ENCODE peak calls at places on chromosomes 11 and 22, in four cellular contexts. One of them, this sample, is unnamed.

GRCh38 chr22:17403906-17404305 is 34.6 kb downstream of the CECR2 start:
- DNase-seq in GM19239: no peak
- DNase-seq in ecto neural progenitor cell: no peak
- DNase-seq in NCI-H1105 treated with DMSO at 0.1 percent for 48 hours: no peak
- DNase-seq in this sample: no peak

GRCh38 chr11:31325162-31325561 is 44.4 kb downstream of the DCDC1 start:
- DNase-seq in GM19239: no peak
- DNase-seq in ecto neural progenitor cell: no peak
- DNase-seq in NCI-H1105 treated with DMSO at 0.1 percent for 48 hours: no peak
- DNase-seq in this sample: no peak

GRCh38 chr11:131370090-131370751 is at the start of gene NTM:
- DNase-seq in GM19239: no peak
- DNase-seq in ecto neural progenitor cell: peak
- DNase-seq in NCI-H1105 treated with DMSO at 0.1 percent for 48 hours: peak
- DNase-seq in this sample: no peak

GRCh38 chr11:95165638-95166037 is 65.4 kb downstream of the SESN3 start:
- DNase-seq in GM19239: no peak
- DNase-seq in ecto neural progenitor cell: no peak
- DNase-seq in NCI-H1105 treated with DMSO at 0.1 percent for 48 hours: no peak
- DNase-seq in this sample: no peak

GRCh38 chr11:1330473-1330872 is 21.0 kb upstream of the TOLLIP start:
- DNase-seq in GM19239: no peak
- DNase-seq in ecto neural progenitor cell: no peak
- DNase-seq in NCI-H1105 treated with DMSO at 0.1 percent for 48 hours: no peak
- DNase-seq in this sample: no peak

GRCh38 chr11:25983280-25983679 is 348.6 kb upstream of the ANO3 start:
- DNase-seq in GM19239: no peak
- DNase-seq in ecto neural progenitor cell: no peak
- DNase-seq in NCI-H1105 treated with DMSO at 0.1 percent for 48 hours: no peak
- DNase-seq in this sample: no peak

GRCh38 chr22:19607198-19608113 is 83.2 kb upstream of the CLDN5 start:
- DNase-seq in GM19239: no peak
- DNase-seq in ecto neural progenitor cell: no peak
- DNase-seq in NCI-H1105 treated with DMSO at 0.1 percent for 48 hours: peak
- DNase-seq in this sample: peak

GRCh38 chr11:44729718-44730117 is 3.0 kb downstream of the TSPAN18 start:
- DNase-seq in GM19239: no peak
- DNase-seq in ecto neural progenitor cell: no peak
- DNase-seq in NCI-H1105 treated with DMSO at 0.1 percent for 48 hours: no peak
- DNase-seq in this sample: no peak

GRCh38 chr11:1410366-1411291 is 20.9 kb downstream of the BRSK2 start:
- DNase-seq in GM19239: no peak
- DNase-seq in ecto neural progenitor cell: peak
- DNase-seq in NCI-H1105 treated with DMSO at 0.1 percent for 48 hours: no peak
- DNase-seq in this sample: no peak

GRCh38 chr22:26547426-26547825 is 35.2 kb upstream of the TFIP11 start:
- DNase-seq in GM19239: no peak
- DNase-seq in ecto neural progenitor cell: no peak
- DNase-seq in NCI-H1105 treated with DMSO at 0.1 percent for 48 hours: no peak
- DNase-seq in this sample: no peak

GRCh38 chr11:71391786-71392185 is 56.4 kb downstream of the DHCR7 start:
- DNase-seq in GM19239: no peak
- DNase-seq in ecto neural progenitor cell: no peak
- DNase-seq in NCI-H1105 treated with DMSO at 0.1 percent for 48 hours: no peak
- DNase-seq in this sample: no peak

GRCh38 chr11:65919151-65920034 is at the start of gene DRAP1:
- DNase-seq in GM19239: peak
- DNase-seq in ecto neural progenitor cell: peak
- DNase-seq in NCI-H1105 treated with DMSO at 0.1 percent for 48 hours: peak
- DNase-seq in this sample: peak

GRCh38 chr11:109552376-109552775 is 130.4 kb downstream of the C11orf87 start:
- DNase-seq in GM19239: no peak
- DNase-seq in ecto neural progenitor cell: no peak
- DNase-seq in NCI-H1105 treated with DMSO at 0.1 percent for 48 hours: no peak
- DNase-seq in this sample: no peak

GRCh38 chr22:47157093-47157420 is 394.6 kb downstream of the TBC1D22A start:
- DNase-seq in GM19239: no peak
- DNase-seq in ecto neural progenitor cell: no peak
- DNase-seq in NCI-H1105 treated with DMSO at 0.1 percent for 48 hours: no peak
- DNase-seq in this sample: no peak

GRCh38 chr22:46004105-46004866 is 27.3 kb upstream of the WNT7B start:
- DNase-seq in GM19239: no peak
- DNase-seq in ecto neural progenitor cell: no peak
- DNase-seq in NCI-H1105 treated with DMSO at 0.1 percent for 48 hours: no peak
- DNase-seq in this sample: peak

GRCh38 chr11:7906481-7906880 is 24.6 kb downstream of the OR10A6 start:
- DNase-seq in GM19239: no peak
- DNase-seq in ecto neural progenitor cell: no peak
- DNase-seq in NCI-H1105 treated with DMSO at 0.1 percent for 48 hours: no peak
- DNase-seq in this sample: no peak

GRCh38 chr11:107787733-107788132 is 70.9 kb downstream of the SLC35F2 start:
- DNase-seq in GM19239: no peak
- DNase-seq in ecto neural progenitor cell: no peak
- DNase-seq in NCI-H1105 treated with DMSO at 0.1 percent for 48 hours: no peak
- DNase-seq in this sample: no peak

GRCh38 chr11:111633756-111634362 is 31.6 kb downstream of the SIK2 start:
- DNase-seq in GM19239: no peak
- DNase-seq in ecto neural progenitor cell: no peak
- DNase-seq in NCI-H1105 treated with DMSO at 0.1 percent for 48 hours: peak
- DNase-seq in this sample: no peak

GRCh38 chr22:41286639-41287091 is 678 bp upstream of the RANGAP1 start:
- DNase-seq in GM19239: no peak
- DNase-seq in ecto neural progenitor cell: no peak
- DNase-seq in NCI-H1105 treated with DMSO at 0.1 percent for 48 hours: peak
- DNase-seq in this sample: no peak

GRCh38 chr11:101860694-101861371 is 54.0 kb upstream of the CEP126 start:
- DNase-seq in GM19239: peak
- DNase-seq in ecto neural progenitor cell: peak
- DNase-seq in NCI-H1105 treated with DMSO at 0.1 percent for 48 hours: peak
- DNase-seq in this sample: no peak

GRCh38 chr11:86559311-86559945 is 113.0 kb downstream of the ME3 start:
- DNase-seq in GM19239: no peak
- DNase-seq in ecto neural progenitor cell: no peak
- DNase-seq in NCI-H1105 treated with DMSO at 0.1 percent for 48 hours: no peak
- DNase-seq in this sample: no peak

GRCh38 chr11:44982496-44983062 is 31.9 kb upstream of the TP53I11 start:
- DNase-seq in GM19239: no peak
- DNase-seq in ecto neural progenitor cell: no peak
- DNase-seq in NCI-H1105 treated with DMSO at 0.1 percent for 48 hours: no peak
- DNase-seq in this sample: no peak

GRCh38 chr11:28673687-28674431 is 565.7 kb downstream of the METTL15 start:
- DNase-seq in GM19239: no peak
- DNase-seq in ecto neural progenitor cell: no peak
- DNase-seq in NCI-H1105 treated with DMSO at 0.1 percent for 48 hours: no peak
- DNase-seq in this sample: no peak

GRCh38 chr11:58268142-58268541 is at the start of gene OR10W1:
- DNase-seq in GM19239: no peak
- DNase-seq in ecto neural progenitor cell: no peak
- DNase-seq in NCI-H1105 treated with DMSO at 0.1 percent for 48 hours: no peak
- DNase-seq in this sample: no peak

GRCh38 chr22:43884600-43885318 is 7.1 kb downstream of the PNPLA5 start:
- DNase-seq in GM19239: peak
- DNase-seq in ecto neural progenitor cell: peak
- DNase-seq in NCI-H1105 treated with DMSO at 0.1 percent for 48 hours: peak
- DNase-seq in this sample: peak

GRCh38 chr22:45534339-45535192 is 31.9 kb downstream of the FBLN1 start:
- DNase-seq in GM19239: no peak
- DNase-seq in ecto neural progenitor cell: no peak
- DNase-seq in NCI-H1105 treated with DMSO at 0.1 percent for 48 hours: peak
- DNase-seq in this sample: no peak

GRCh38 chr22:38937541-38937940 is 19.9 kb upstream of the APOBEC3A start:
- DNase-seq in GM19239: no peak
- DNase-seq in ecto neural progenitor cell: peak
- DNase-seq in NCI-H1105 treated with DMSO at 0.1 percent for 48 hours: no peak
- DNase-seq in this sample: no peak

GRCh38 chr11:1557904-1558831 is 13.9 kb downstream of the DUSP8 start:
- DNase-seq in GM19239: no peak
- DNase-seq in ecto neural progenitor cell: no peak
- DNase-seq in NCI-H1105 treated with DMSO at 0.1 percent for 48 hours: no peak
- DNase-seq in this sample: no peak

GRCh38 chr11:120652705-120653335 is 141.3 kb downstream of the GRIK4 start:
- DNase-seq in GM19239: no peak
- DNase-seq in ecto neural progenitor cell: no peak
- DNase-seq in NCI-H1105 treated with DMSO at 0.1 percent for 48 hours: no peak
- DNase-seq in this sample: no peak

GRCh38 chr22:37760152-37760551 is 47.6 kb upstream of the GCAT start:
- DNase-seq in GM19239: no peak
- DNase-seq in ecto neural progenitor cell: no peak
- DNase-seq in NCI-H1105 treated with DMSO at 0.1 percent for 48 hours: no peak
- DNase-seq in this sample: no peak

GRCh38 chr11:18769802-18770456 is 21.7 kb downstream of the PTPN5 start:
- DNase-seq in GM19239: no peak
- DNase-seq in ecto neural progenitor cell: no peak
- DNase-seq in NCI-H1105 treated with DMSO at 0.1 percent for 48 hours: no peak
- DNase-seq in this sample: no peak

GRCh38 chr22:35467788-35468187 is 67.8 kb downstream of the MCM5 start:
- DNase-seq in GM19239: no peak
- DNase-seq in ecto neural progenitor cell: peak
- DNase-seq in NCI-H1105 treated with DMSO at 0.1 percent for 48 hours: no peak
- DNase-seq in this sample: no peak

GRCh38 chr22:50739894-50740293 is 1.9 kb downstream of the ACR start:
- DNase-seq in GM19239: no peak
- DNase-seq in ecto neural progenitor cell: no peak
- DNase-seq in NCI-H1105 treated with DMSO at 0.1 percent for 48 hours: peak
- DNase-seq in this sample: peak

GRCh38 chr11:6404341-6405038 is 14.2 kb downstream of the SMPD1 start:
- DNase-seq in GM19239: no peak
- DNase-seq in ecto neural progenitor cell: no peak
- DNase-seq in NCI-H1105 treated with DMSO at 0.1 percent for 48 hours: no peak
- DNase-seq in this sample: no peak

GRCh38 chr11:43693731-43694130 is 13.2 kb downstream of the HSD17B12 start:
- DNase-seq in GM19239: no peak
- DNase-seq in ecto neural progenitor cell: no peak
- DNase-seq in NCI-H1105 treated with DMSO at 0.1 percent for 48 hours: no peak
- DNase-seq in this sample: no peak

GRCh38 chr22:24027991-24028390 is 16.9 kb downstream of the CABIN1 start:
- DNase-seq in GM19239: no peak
- DNase-seq in ecto neural progenitor cell: no peak
- DNase-seq in NCI-H1105 treated with DMSO at 0.1 percent for 48 hours: no peak
- DNase-seq in this sample: no peak

GRCh38 chr22:24592846-24593809 is at the start of gene LRRC75B:
- DNase-seq in GM19239: peak
- DNase-seq in ecto neural progenitor cell: peak
- DNase-seq in NCI-H1105 treated with DMSO at 0.1 percent for 48 hours: peak
- DNase-seq in this sample: no peak

GRCh38 chr11:126318642-126319373 is 14.9 kb downstream of the DCPS start:
- DNase-seq in GM19239: peak
- DNase-seq in ecto neural progenitor cell: no peak
- DNase-seq in NCI-H1105 treated with DMSO at 0.1 percent for 48 hours: no peak
- DNase-seq in this sample: no peak